ENCODE peak calls at places on chromosomes 2 and 18, in seven cellular contexts. G is GM04503, D is activated T-cell treated with anti-CD3 and anti-CD28 coated beads for 24 hours, W is HEK293T, Y is left kidney, N is tibial nerve, E is neural progenitor cell. C is an unnamed sample.

GRCh38 chr18:12862467-12862866 is 21.6 kb downstream of the PTPN2 start:
- DNase-seq in G (no peak), D (no peak), W (no peak), Y (no peak), N (no peak), E (peak; percentile 76), C (peak; percentile 28)

GRCh38 chr18:52620926-52621439 is 281.0 kb downstream of the DCC start:
- DNase-seq in G (no peak), D (no peak), W (no peak), Y (no peak), N (no peak), E (no peak), C (no peak)

GRCh38 chr2:141423212-141423611 is 707.6 kb downstream of the LRP1B start:
- DNase-seq in G (no peak), D (no peak), W (no peak), Y (no peak), N (no peak), E (no peak), C (no peak)

GRCh38 chr2:1995987-1996386 is 251.7 kb upstream of the PXDN start:
- DNase-seq in G (no peak), D (no peak), W (no peak), Y (no peak), N (no peak), E (no peak), C (no peak)

GRCh38 chr2:77666251-77666980 is 144.2 kb upstream of the LRRTM4 start:
- DNase-seq in G (no peak), D (no peak), W (no peak), Y (no peak), N (no peak), E (no peak), C (no peak)

GRCh38 chr2:204655101-204655500 is 109.8 kb downstream of the PARD3B start:
- DNase-seq in G (peak; percentile 63), D (no peak), W (no peak), Y (no peak), N (no peak), E (no peak), C (no peak)

GRCh38 chr18:10518595-10519273 is 7.1 kb upstream of the NAPG start:
- DNase-seq in G (no peak), D (no peak), W (peak; percentile 10), Y (peak; percentile 91), N (peak; percentile 48), E (peak; percentile 43), C (no peak)

GRCh38 chr2:8627019-8627691 is 54.7 kb upstream of the ID2 start:
- DNase-seq in G (no peak), D (no peak), W (no peak), Y (no peak), N (no peak), E (no peak), C (no peak)

GRCh38 chr18:77119851-77120491 is 12.6 kb downstream of the MBP start:
- DNase-seq in G (no peak), D (no peak), W (no peak), Y (no peak), N (no peak), E (no peak), C (no peak)

GRCh38 chr2:238928520-238929241 is 80.8 kb downstream of the TWIST2 start:
- DNase-seq in G (no peak), D (no peak), W (no peak), Y (no peak), N (peak; percentile 10), E (no peak), C (no peak)

GRCh38 chr18:9705183-9705864 is 2.8 kb upstream of the RAB31 start:
- DNase-seq in G (no peak), D (no peak), W (peak; percentile 10), Y (no peak), N (no peak), E (no peak), C (no peak)

GRCh38 chr2:64327129-64327509 is 126.8 kb upstream of the LGALSL start:
- DNase-seq in G (no peak), D (no peak), W (no peak), Y (no peak), N (no peak), E (no peak), C (no peak)

GRCh38 chr2:170170281-170171035 is 7.5 kb upstream of the MYO3B start:
- DNase-seq in G (no peak), D (no peak), W (no peak), Y (peak; percentile 90), N (no peak), E (no peak), C (no peak)

GRCh38 chr2:194176134-194176533 is 1480.9 kb upstream of the SLC39A10 start:
- DNase-seq in G (no peak), D (no peak), W (no peak), Y (no peak), N (no peak), E (no peak), C (no peak)

GRCh38 chr18:23994361-23994902 is 20.1 kb upstream of the TTC39C start:
- DNase-seq in G (peak; percentile 58), D (no peak), W (peak; percentile 48), Y (peak; percentile 76), N (no peak), E (peak; percentile 21), C (peak; percentile 75)

GRCh38 chr2:24117902-24118301 is 5.2 kb downstream of the PFN4 start:
- DNase-seq in G (no peak), D (no peak), W (no peak), Y (no peak), N (no peak), E (no peak), C (no peak)

GRCh38 chr2:52918551-52918950 is 849.1 kb upstream of the CHAC2 start:
- DNase-seq in G (no peak), D (no peak), W (no peak), Y (peak; percentile 22), N (no peak), E (no peak), C (no peak)

GRCh38 chr18:8413751-8414150 is 195.5 kb upstream of the RAB12 start:
- DNase-seq in G (no peak), D (no peak), W (no peak), Y (no peak), N (no peak), E (no peak), C (no peak)

GRCh38 chr2:158407031-158407430 is 49.5 kb downstream of the CCDC148 start:
- DNase-seq in G (no peak), D (no peak), W (no peak), Y (no peak), N (no peak), E (no peak), C (no peak)

GRCh38 chr18:76822510-76823165 is at the start of gene ZNF236:
- DNase-seq in G (no peak), D (peak; percentile 58), W (peak; percentile 55), Y (peak; percentile 93), N (peak; percentile 64), E (peak; percentile 93), C (peak; percentile 67)

GRCh38 chr2:222355860-222356259 is 57.1 kb upstream of the PAX3 start:
- DNase-seq in G (peak; percentile 45), D (no peak), W (no peak), Y (no peak), N (no peak), E (no peak), C (no peak)

GRCh38 chr2:173296235-173296634 is 58.4 kb upstream of the CDCA7 start:
- DNase-seq in G (no peak), D (no peak), W (no peak), Y (no peak), N (no peak), E (no peak), C (no peak)

GRCh38 chr2:18413794-18414396 is 146.6 kb downstream of the RDH14 start:
- DNase-seq in G (peak; percentile 73), D (no peak), W (no peak), Y (peak; percentile 26), N (no peak), E (no peak), C (peak; percentile 68)

GRCh38 chr2:150228936-150229335 is 258.5 kb downstream of the RND3 start:
- DNase-seq in G (no peak), D (no peak), W (no peak), Y (no peak), N (no peak), E (no peak), C (no peak)

GRCh38 chr18:2134364-2134763 is 436.9 kb downstream of the METTL4 start:
- DNase-seq in G (no peak), D (no peak), W (no peak), Y (no peak), N (no peak), E (no peak), C (no peak)

GRCh38 chr2:75600418-75601088 is 39.8 kb upstream of the EVA1A start:
- DNase-seq in G (no peak), D (no peak), W (no peak), Y (no peak), N (no peak), E (no peak), C (peak; percentile 76)

GRCh38 chr2:240461471-240462072 is 26.1 kb downstream of the GPC1 start:
- DNase-seq in G (no peak), D (no peak), W (no peak), Y (no peak), N (peak; percentile 11), E (no peak), C (no peak)

GRCh38 chr2:219739061-219739460 is 111.6 kb downstream of the SLC4A3 start:
- DNase-seq in G (no peak), D (no peak), W (no peak), Y (no peak), N (no peak), E (no peak), C (no peak)

GRCh38 chr2:232885264-232885961 is 15.3 kb downstream of the SNORC start:
- DNase-seq in G (no peak), D (no peak), W (no peak), Y (no peak), N (peak; percentile 10), E (no peak), C (no peak)

C was measured in RWPE1.